ENCODE peak calls at places on chromosomes 12 and 14, in nine cellular contexts. L is left lung, S is left ventricle myocardium inferior, M is ascending aorta, K is cardiac muscle cell, F is mesendoderm, I is lung, J is thyroid gland, Q is GM23338. P is an unnamed sample. For H3K4me1, the result is how much of the 10 kb centered on the place peaks cover.

GRCh38 chr12:57027805-57028153 is 11.4 kb upstream of the TAC3 start:
- DNase-seq in L (no peak), F (peak), J (no peak), I (no peak), Q (no peak), S (no peak), K (no peak), M (no peak), P (no peak)

GRCh38 chr14:31895206-31895605 is 181.9 kb upstream of the ARHGAP5 start:
- DNase-seq in L (no peak), K (peak), I (no peak), M (no peak), S (no peak), J (no peak), Q (no peak), F (no peak), P (no peak)

GRCh38 chr12:96399081-96399918 is 939 bp downstream of the CDK17 start:
- DNase-seq in S (peak), Q (peak), M (peak), J (peak), L (peak), K (peak), F (peak), I (peak), P (peak)

GRCh38 chr12:23002381-23002780 is 377.4 kb downstream of the ETNK1 start:
- DNase-seq in F (no peak), I (no peak), S (no peak), M (no peak), K (no peak), Q (no peak), L (no peak), J (no peak), P (no peak)

GRCh38 chr12:51345681-51346080 is 798 bp downstream of the CELA1 start:
- DNase-seq in L (no peak), I (no peak), S (no peak), F (no peak), K (peak), M (no peak), J (no peak), Q (peak), P (no peak)

GRCh38 chr14:24508155-24508554 is at the start of gene CMA1:
- DNase-seq in Q (no peak), S (no peak), L (no peak), F (no peak), J (no peak), K (no peak), M (no peak), I (no peak), P (no peak)

GRCh38 chr14:98229676-98230366 is 1042.2 kb downstream of the BCL11B start:
- DNase-seq in L (no peak), J (no peak), M (no peak), I (no peak), S (no peak), K (no peak), F (no peak), Q (no peak), P (no peak)

GRCh38 chr12:122031342-122032216 is 9.9 kb downstream of the BCL7A start:
- DNase-seq in L (no peak), F (peak), J (peak), S (peak), K (peak), M (no peak), I (peak), Q (peak), P (peak)

GRCh38 chr12:42794811-42795210 is 205.3 kb upstream of the PRICKLE1 start:
- DNase-seq in M (no peak), I (no peak), L (no peak), F (no peak), K (no peak), S (no peak), J (no peak), Q (no peak), P (no peak)

GRCh38 chr12:126807312-126807711 is 1459.7 kb upstream of the TMEM132C start:
- DNase-seq in J (no peak), L (no peak), Q (no peak), I (no peak), S (no peak), K (no peak), F (no peak), M (no peak), P (no peak)

GRCh38 chr12:34287437-34287836 is 265.1 kb downstream of the ALG10 start:
- DNase-seq in K (no peak), S (no peak), Q (no peak), J (no peak), I (no peak), M (no peak), F (no peak), L (no peak), P (no peak)

GRCh38 chr12:43336962-43337555 is 214.9 kb downstream of the ADAMTS20 start:
- DNase-seq in M (no peak), Q (peak), S (no peak), I (no peak), J (no peak), F (peak), L (no peak), K (peak), P (no peak)

GRCh38 chr14:105439710-105440553 is 20.3 kb downstream of the MTA1 start:
- DNase-seq in M (no peak), I (no peak), K (no peak), L (peak), F (no peak), S (no peak), Q (no peak), J (no peak), P (no peak)

GRCh38 chr12:110079477-110080400 is 31.4 kb upstream of the C12orf76 start:
- DNase-seq in J (peak), Q (peak), I (peak), K (peak), F (no peak), L (peak), M (no peak), S (peak), P (peak)

GRCh38 chr14:43123544-43123943 is 1383.5 kb downstream of the FSCB start:
- DNase-seq in Q (no peak), I (no peak), S (no peak), F (no peak), K (no peak), J (no peak), L (no peak), M (no peak), P (no peak)

GRCh38 chr12:111393700-111394275 is 11.9 kb upstream of the SH2B3 start:
- DNase-seq in Q (no peak), L (peak), F (no peak), J (no peak), S (peak), M (peak), I (peak), K (no peak), P (no peak)

GRCh38 chr12:51591020-51591901 is at the start of gene SCN8A:
- DNase-seq in I (no peak), K (peak), M (no peak), Q (peak), L (peak), F (peak), S (peak), J (peak), P (peak)

GRCh38 chr14:36901846-36902245 is 240.2 kb downstream of the PAX9 start:
- DNase-seq in M (no peak), Q (no peak), K (no peak), S (no peak), F (no peak), I (no peak), L (no peak), J (no peak), P (no peak)

GRCh38 chr12:116123511-116124258 is 153.8 kb downstream of the MED13L start:
- DNase-seq in F (peak), S (no peak), J (peak), L (no peak), Q (no peak), I (peak), M (no peak), K (peak), P (peak)

GRCh38 chr12:48021485-48022179 is 17.4 kb upstream of the COL2A1 start:
- DNase-seq in I (peak), Q (peak), L (no peak), K (no peak), M (no peak), F (peak), S (no peak), J (no peak), P (no peak)

GRCh38 chr14:53306267-53306721 is 153.2 kb upstream of the DDHD1 start:
- DNase-seq in S (peak), K (peak), Q (peak), M (no peak), L (no peak), F (peak), J (peak), I (peak), P (peak)

GRCh38 chr12:119870462-119870861 is 6.7 kb downstream of the CIT start:
- DNase-seq in K (peak), Q (no peak), M (no peak), F (no peak), S (no peak), J (no peak), L (no peak), I (no peak), P (no peak)

GRCh38 chr12:16348435-16349131 is 1.1 kb downstream of the MGST1 start:
- DNase-seq in I (no peak), M (no peak), Q (peak), L (no peak), F (peak), J (peak), K (peak), S (no peak), P (no peak)

GRCh38 chr12:54419088-54419887 is at the start of gene ITGA5:
- DNase-seq in I (peak), S (peak), Q (peak), J (peak), M (no peak), K (peak), L (peak), F (peak), P (peak)

GRCh38 chr14:21268612-21269251 is 510 bp downstream of the HNRNPC start:
- DNase-seq in S (no peak), M (no peak), J (peak), Q (peak), K (peak), F (peak), I (no peak), L (no peak), P (peak)

GRCh38 chr12:10395390-10395998 is 5.7 kb upstream of the KLRK1 start:
- DNase-seq in S (no peak), K (peak), F (peak), M (no peak), J (no peak), I (no peak), Q (peak), L (no peak), P (peak)

GRCh38 chr14:100155881-100156645 is 3.4 kb downstream of the DEGS2 start:
- DNase-seq in Q (no peak), S (no peak), L (no peak), F (no peak), J (peak), K (no peak), I (no peak), M (no peak), P (no peak)

GRCh38 chr12:109600481-109600880 is 26.9 kb downstream of the MVK start:
- DNase-seq in I (no peak), Q (no peak), K (no peak), J (no peak), M (no peak), S (no peak), L (no peak), F (no peak), P (peak)

GRCh38 chr12:12542964-12543363 is 19.7 kb downstream of the DUSP16 start:
- DNase-seq in L (no peak), K (no peak), F (no peak), J (no peak), I (no peak), M (no peak), S (no peak), Q (no peak), P (no peak)
- H3K4me1 ChIP-seq in L (under half), K (under half), F (under half), J (under half), I (under half), M (under half), S (under half), Q (under half), P (under half)

GRCh38 chr14:23407516-23408306 is at the start of gene MYH6:
- DNase-seq in Q (no peak), M (no peak), K (no peak), I (no peak), S (no peak), L (peak), J (no peak), F (no peak), P (no peak)
- H3K4me1 ChIP-seq in Q (under half), M (under half), K (under half), I (under half), S (under half), L (under half), J (under half), F (under half), P (under half)

GRCh38 chr12:65878540-65878939 is 54.3 kb downstream of the HMGA2 start:
- DNase-seq in J (peak), S (no peak), F (peak), K (no peak), I (no peak), Q (peak), L (no peak), M (no peak), P (peak)
- H3K4me1 ChIP-seq in J (half or more), S (under half), F (under half), K (under half), I (under half), Q (under half), L (under half), M (under half), P (under half)

GRCh38 chr14:73149753-73150152 is 13.4 kb downstream of the PSEN1 start:
- DNase-seq in S (no peak), K (no peak), J (no peak), I (no peak), Q (no peak), L (no peak), M (no peak), F (no peak), P (no peak)
- H3K4me1 ChIP-seq in S (under half), K (under half), J (under half), I (under half), Q (under half), L (under half), M (under half), F (under half), P (under half)

DNA sequence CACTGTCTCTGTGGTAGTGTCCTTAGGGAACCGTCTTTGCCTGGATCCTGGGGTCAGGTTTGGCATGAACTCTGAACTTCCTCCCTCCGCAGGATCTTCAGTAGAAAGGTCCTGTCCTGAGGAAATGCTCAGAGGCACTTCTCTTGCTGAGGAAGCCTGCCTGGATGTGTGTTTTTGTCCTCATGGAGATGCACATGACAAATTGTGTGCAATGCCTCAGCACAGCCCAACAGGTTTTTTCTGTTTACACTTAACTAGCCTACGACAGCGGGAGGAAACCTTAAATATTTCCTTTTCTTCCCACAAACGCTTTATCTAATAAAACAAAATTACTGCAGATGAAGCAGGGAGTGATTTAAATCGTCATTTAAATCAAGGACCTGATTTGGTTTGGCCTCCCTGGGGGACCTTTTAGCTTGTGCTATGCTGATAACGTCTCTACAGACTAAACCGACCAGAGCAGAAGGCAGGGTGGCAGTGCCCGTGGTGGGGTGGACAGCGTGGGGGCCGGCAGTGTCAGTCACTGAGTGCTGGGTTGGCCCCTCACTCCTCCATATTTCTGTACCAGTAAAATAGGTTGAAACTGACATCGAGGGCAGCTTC is 18.5 kb downstream of the FBXL14 start:
- DNase-seq in F (no peak), I (no peak), J (no peak), L (no peak), M (no peak), S (no peak), K (peak), Q (no peak), P (no peak)
- H3K4me1 ChIP-seq in F (under half), I (under half), J (under half), L (under half), M (under half), S (under half), K (half or more), Q (under half), P (under half)

GRCh38 chr14:22841769-22842168 is 5.4 kb downstream of the MMP14 start:
- DNase-seq in K (no peak), Q (no peak), F (no peak), S (no peak), M (no peak), I (no peak), L (no peak), J (no peak), P (no peak)
- H3K4me1 ChIP-seq in K (under half), Q (under half), F (under half), S (half or more), M (under half), I (under half), L (under half), J (under half), P (under half)

DNA sequence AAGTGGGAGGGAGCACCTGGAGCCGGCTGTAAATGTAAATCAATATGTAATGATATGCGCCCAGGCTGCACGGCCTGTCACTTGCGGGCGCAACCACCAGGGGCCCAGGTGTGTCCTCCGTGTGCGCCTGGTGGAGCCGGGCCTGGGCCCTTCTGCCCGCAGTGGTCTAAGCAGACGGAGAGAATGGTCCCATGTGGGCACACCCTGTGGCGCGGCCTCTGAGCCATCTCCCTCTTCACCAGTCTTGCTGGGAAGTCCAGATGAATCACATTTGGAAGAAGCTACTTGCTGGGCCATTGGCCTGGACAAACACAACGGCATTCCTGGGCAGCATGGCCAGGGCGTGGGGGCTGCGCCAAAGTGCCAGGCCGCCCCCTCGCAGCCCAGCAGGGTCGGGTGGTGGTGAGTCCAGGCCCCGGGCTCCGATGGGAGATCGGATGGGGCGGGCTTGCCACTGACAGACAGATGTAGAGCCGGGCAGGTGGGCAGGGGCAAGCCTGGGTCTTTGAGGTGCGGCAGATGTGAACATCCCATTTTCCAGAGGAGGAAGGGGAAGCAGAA is 193.2 kb upstream of the C14orf180 start:
- DNase-seq in J (no peak), M (no peak), S (no peak), L (peak), Q (no peak), F (no peak), K (no peak), I (no peak), P (no peak)
- H3K4me1 ChIP-seq in J (under half), M (under half), S (under half), L (under half), Q (under half), F (under half), K (under half), I (under half), P (under half)

P was measured in body of pancreas.